ENCODE peak calls at places on chromosomes 3 and 15, in eight cellular contexts. G, I, D, U, M, A, N and R are unnamed samples.

GRCh38 chr3:52259035-52259434 is 13.5 kb downstream of the PPM1M start:
- DNase-seq in M (no peak), G (no peak), A (no peak), D (no peak), N (no peak), I (no peak), U (no peak), R (no peak)

GRCh38 chr3:83248454-83248853 is 1487.0 kb upstream of the GBE1 start:
- DNase-seq in A (no peak), G (no peak), D (no peak), I (no peak), N (no peak), U (no peak), M (no peak), R (no peak)

GRCh38 chr3:52522651-52523251 is 10.9 kb downstream of the NT5DC2 start:
- DNase-seq in I (no peak), U (no peak), N (peak; percentile 57), D (no peak), A (peak; percentile 18), M (no peak), G (peak; percentile 18), R (peak; percentile 33)

GRCh38 chr15:62291262-62291661 is 126.2 kb upstream of the C2CD4B start:
- DNase-seq in D (no peak), G (no peak), N (no peak), A (no peak), I (no peak), M (no peak), U (no peak), R (no peak)

GRCh38 chr3:73419993-73420392 is 204.7 kb downstream of the PDZRN3 start:
- DNase-seq in G (no peak), D (no peak), I (no peak), M (no peak), N (no peak), A (no peak), U (peak; percentile 25), R (no peak)

GRCh38 chr3:144692488-144692887 is 720.9 kb downstream of the DIPK2A start:
- DNase-seq in D (no peak), I (no peak), N (no peak), M (no peak), A (no peak), G (no peak), U (no peak), R (no peak)

GRCh38 chr3:172717493-172718088 is 6.7 kb upstream of the NCEH1 start:
- DNase-seq in M (no peak), G (no peak), U (no peak), D (no peak), N (no peak), A (no peak), I (no peak), R (no peak)

GRCh38 chr3:126998728-126999127 is 15.8 kb downstream of the PLXNA1 start:
- DNase-seq in I (no peak), U (no peak), M (no peak), N (no peak), D (peak; percentile 44), G (no peak), A (no peak), R (peak; percentile 49)

GRCh38 chr3:45387636-45388348 is 584 bp upstream of the LARS2 start:
- DNase-seq in N (peak; percentile 55), D (peak; percentile 15), I (no peak), U (no peak), G (no peak), A (no peak), M (no peak), R (no peak)

GRCh38 chr3:23612296-23612891 is 193.4 kb upstream of the UBE2E1 start:
- DNase-seq in U (peak; percentile 89), M (peak; percentile 41), G (no peak), N (no peak), A (no peak), I (no peak), D (peak; percentile 31), R (peak; percentile 41)

GRCh38 chr15:53307952-53308624 is 451.4 kb downstream of the WDR72 start:
- DNase-seq in U (no peak), D (no peak), M (no peak), G (no peak), N (peak; percentile 4), I (no peak), A (no peak), R (no peak)

GRCh38 chr3:14758297-14758696 is 60.5 kb upstream of the FGD5 start:
- DNase-seq in N (peak; percentile 10), M (no peak), I (no peak), A (no peak), U (no peak), G (no peak), D (no peak), R (no peak)

GRCh38 chr3:168117059-168117458 is 21.3 kb upstream of the GOLIM4 start:
- DNase-seq in G (no peak), D (no peak), I (no peak), A (no peak), M (no peak), N (no peak), U (peak; percentile 62), R (no peak)

GRCh38 chr15:43135351-43135750 is 2.0 kb downstream of the TMEM62 start:
- DNase-seq in U (no peak), A (no peak), G (no peak), M (no peak), D (no peak), I (no peak), N (peak; percentile 52), R (no peak)

GRCh38 chr15:54282228-54282836 is 304.1 kb downstream of the UNC13C start:
- DNase-seq in M (no peak), I (no peak), D (no peak), U (no peak), A (no peak), G (no peak), N (no peak), R (peak; percentile 13)

GRCh38 chr3:52204337-52205073 is 6.5 kb downstream of the ALAS1 start:
- DNase-seq in I (no peak), G (no peak), M (no peak), A (no peak), D (peak; percentile 37), N (no peak), U (peak; percentile 18), R (no peak)

DNA sequence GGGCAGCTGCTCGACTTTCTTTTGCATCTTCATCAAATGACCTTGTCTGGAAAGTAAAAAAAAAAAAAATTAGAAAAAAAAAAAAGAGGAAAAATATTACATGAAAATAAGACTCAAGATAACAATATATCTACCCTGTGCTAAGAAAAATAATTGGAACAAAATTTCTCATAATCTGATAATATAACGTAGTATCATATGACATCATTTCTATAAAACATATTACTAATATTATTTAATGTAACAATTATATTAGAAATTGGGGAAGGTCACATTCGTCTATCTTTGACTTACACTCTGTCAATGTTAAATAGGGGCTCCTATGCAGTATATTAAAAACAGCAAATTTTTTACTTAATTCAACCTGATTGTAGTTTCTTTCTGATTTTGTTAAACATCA is 44.1 kb downstream of the INO80 start:
- DNase-seq in M (no peak), U (no peak), A (no peak), I (no peak), G (no peak), D (no peak), N (no peak), R (no peak)
- H3K36me3 ChIP-seq in M (peaks cover 52% of the 10 kb centered on the region), U (peaks cover 42% of the 10 kb centered on the region), A (peaks cover 100% of the 10 kb centered on the region), I (peaks cover 17% of the 10 kb centered on the region), G (no peaks in the 10 kb centered on the region), D (peaks cover 73% of the 10 kb centered on the region), N (peaks cover 17% of the 10 kb centered on the region), R (no peaks in the 10 kb centered on the region)

GRCh38 chr15:68053701-68053996 is 466 bp upstream of the PIAS1 start:
- DNase-seq in N (no peak), M (no peak), U (no peak), A (no peak), G (no peak), I (no peak), D (no peak), R (no peak)

GRCh38 chr15:68053001-68053400 is 1.1 kb upstream of the PIAS1 start:
- DNase-seq in U (no peak), G (no peak), A (no peak), M (no peak), N (no peak), D (no peak), I (no peak), R (no peak)

GRCh38 chr15:68051109-68051508 is 3.0 kb upstream of the PIAS1 start:
- DNase-seq in I (no peak), U (no peak), D (no peak), N (no peak), M (no peak), A (no peak), G (no peak), R (no peak)

GRCh38 chr15:68052431-68052830 is 1.7 kb upstream of the PIAS1 start:
- DNase-seq in A (no peak), U (peak; percentile 16), N (no peak), I (no peak), G (no peak), M (no peak), D (no peak), R (no peak)

DNA sequence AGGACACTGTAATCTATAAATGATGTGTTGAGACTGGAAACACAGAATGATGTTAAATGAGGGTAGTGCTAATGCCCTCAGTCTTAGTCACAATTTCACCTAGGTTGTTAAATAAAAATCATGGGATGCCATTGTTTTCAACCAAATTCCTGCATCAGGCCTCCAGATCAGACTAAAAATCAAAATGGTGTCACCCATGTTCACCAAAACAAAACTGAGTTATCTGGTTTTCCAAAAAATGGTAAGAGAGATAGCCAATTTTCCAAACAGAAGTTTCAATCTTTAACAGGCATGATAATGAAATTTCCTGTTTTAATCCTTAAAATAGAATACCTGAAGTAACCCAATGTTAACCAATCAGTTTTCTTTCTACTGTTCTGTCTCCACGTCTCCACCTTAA is 2.2 kb upstream of the PIAS1 start:
- DNase-seq in M (no peak), D (no peak), I (no peak), U (no peak), G (no peak), N (no peak), A (no peak), R (no peak)
- H3K4me3 ChIP-seq in M (no peak overlapping the region), D (no peak overlapping the region), I (no peak overlapping the region), U (no peak overlapping the region), G (no peak overlapping the region), N (no peak overlapping the region), A (no peak overlapping the region), R (no peak overlapping the region)

DNA sequence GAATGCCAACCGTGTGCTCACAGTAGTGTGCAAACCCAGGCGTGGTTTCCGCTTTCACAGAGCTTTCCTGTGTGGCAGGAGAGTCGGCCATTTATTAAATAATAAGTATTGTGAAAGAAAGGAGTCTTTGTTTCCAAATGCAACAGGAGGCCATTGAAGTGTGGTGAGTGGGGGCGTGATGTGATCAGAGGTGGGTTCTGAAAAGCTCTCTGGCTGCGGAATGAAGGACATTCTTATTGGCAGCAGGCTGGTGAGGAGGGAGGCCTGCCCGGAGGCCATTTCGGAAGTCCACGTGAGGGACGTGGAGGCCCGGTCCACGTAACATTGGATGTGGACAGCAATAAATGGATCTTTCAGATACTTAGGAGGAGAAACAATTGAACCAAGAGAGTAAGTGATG is 11.1 kb downstream of the ARNT2 start:
- DNase-seq in A (no peak), D (no peak), M (no peak), N (no peak), I (no peak), U (no peak), G (no peak), R (no peak)
- H3K36me3 ChIP-seq in A (no peaks in the 10 kb centered on the region), D (no peaks in the 10 kb centered on the region), M (no peaks in the 10 kb centered on the region), N (no peaks in the 10 kb centered on the region), I (no peaks in the 10 kb centered on the region), U (no peaks in the 10 kb centered on the region), G (no peaks in the 10 kb centered on the region), R (no peaks in the 10 kb centered on the region)

DNA sequence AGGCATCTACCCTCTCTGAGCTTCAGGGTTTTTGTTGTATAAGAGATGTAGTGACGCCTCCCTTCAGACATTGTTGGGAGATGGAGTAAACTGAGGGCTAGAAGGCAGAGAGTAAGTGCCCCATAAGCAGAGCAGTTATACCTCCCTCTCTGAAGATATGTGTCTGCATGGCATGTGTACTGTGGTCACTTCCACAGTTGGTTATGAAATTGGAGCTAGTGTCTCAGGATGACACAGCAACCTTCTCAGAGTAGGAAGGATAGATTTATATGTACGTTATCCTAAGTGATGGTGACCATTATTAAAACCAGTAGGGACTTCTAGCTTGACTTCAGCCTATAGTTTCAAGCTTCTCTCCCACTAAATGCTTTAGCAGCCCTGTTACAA is 17.9 kb downstream of the PXK start:
- DNase-seq in D (no peak), A (no peak), G (no peak), I (no peak), N (no peak), U (peak; percentile 72), M (no peak), R (no peak)
- H3K4me3 ChIP-seq in D (no peak overlapping the region), A (no peak overlapping the region), G (no peak overlapping the region), I (no peak overlapping the region), N (no peak overlapping the region), U (no peak overlapping the region), M (no peak overlapping the region), R (no peak overlapping the region)